ENCODE peak calls at places on chromosomes 12 and 14, in five cellular contexts. A is IMR-90, B is H9, U is trophoblast cell, C is H1. N is an unnamed sample.

GRCh38 chr14:91354221-91354916 is 63.3 kb downstream of the CCDC88C start:
- DNase-seq in A (no peak), B (no peak), U (no peak), C (no peak), N (no peak)

GRCh38 chr12:51915951-51916350 is 8.6 kb downstream of the ACVRL1 start:
- DNase-seq in A (no peak), B (no peak), U (no peak), C (no peak), N (no peak)

GRCh38 chr12:93197067-93197593 is 180.6 kb upstream of the NUDT4 start:
- DNase-seq in A (peak; percentile 54), B (no peak), U (peak; percentile 11), C (no peak), N (no peak)

GRCh38 chr12:4271433-4272013 is 2.0 kb upstream of the CCND2 start:
- DNase-seq in A (no peak), B (no peak), U (no peak), C (no peak), N (no peak)

GRCh38 chr14:36020120-36021029 is 156.1 kb downstream of the PTCSC3 start:
- DNase-seq in A (no peak), B (no peak), U (no peak), C (no peak), N (peak; percentile 59)

GRCh38 chr12:5294274-5294673 is 137.6 kb upstream of the NTF3 start:
- DNase-seq in A (no peak), B (no peak), U (no peak), C (no peak), N (no peak)

GRCh38 chr14:22802860-22803562 is 12.2 kb downstream of the SLC7A7 start:
- DNase-seq in A (peak; percentile 57), B (no peak), U (no peak), C (no peak), N (no peak)

GRCh38 chr14:90409209-90409730 is 12.4 kb downstream of the CALM1 start:
- DNase-seq in A (peak; percentile 98), B (no peak), U (no peak), C (no peak), N (no peak)

GRCh38 chr14:72948481-72949138 is 22.3 kb downstream of the DCAF4 start:
- DNase-seq in A (peak; percentile 70), B (peak; percentile 65), U (peak; percentile 69), C (no peak), N (peak; percentile 61)

GRCh38 chr14:54175298-54175942 is 218.8 kb upstream of the BMP4 start:
- DNase-seq in A (peak; percentile 73), B (peak; percentile 64), U (peak; percentile 56), C (peak; percentile 23), N (peak; percentile 73)

GRCh38 chr14:78752789-78753188 is 582.6 kb downstream of the NRXN3 start:
- DNase-seq in A (no peak), B (no peak), U (no peak), C (no peak), N (no peak)

GRCh38 chr12:15829949-15830348 is 40.8 kb upstream of the EPS8 start:
- DNase-seq in A (peak; percentile 61), B (no peak), U (no peak), C (no peak), N (no peak)

GRCh38 chr12:124094733-124095132 is 121.7 kb downstream of the ZNF664 start:
- DNase-seq in A (no peak), B (no peak), U (no peak), C (no peak), N (no peak)

GRCh38 chr14:58914271-58914855 is 274.1 kb upstream of the DAAM1 start:
- DNase-seq in A (no peak), B (no peak), U (no peak), C (no peak), N (no peak)

GRCh38 chr14:73712540-73713141 is 1.5 kb downstream of the PNMA1 start:
- DNase-seq in A (peak; percentile 27), B (peak; percentile 39), U (no peak), C (no peak), N (peak; percentile 21)

GRCh38 chr12:8742501-8742900 is 44.7 kb downstream of the RIMKLB start:
- DNase-seq in A (peak; percentile 59), B (no peak), U (peak; percentile 74), C (no peak), N (no peak)

GRCh38 chr14:51652168-51653095 is 722 bp downstream of the FRMD6 start:
- DNase-seq in A (no peak), B (peak; percentile 49), U (no peak), C (no peak), N (no peak)

GRCh38 chr14:98708555-98708954 is 563.4 kb downstream of the BCL11B start:
- DNase-seq in A (no peak), B (no peak), U (no peak), C (no peak), N (no peak)

GRCh38 chr14:99809376-99809775 is 16.2 kb downstream of the EML1 start:
- DNase-seq in A (peak; percentile 58), B (no peak), U (peak; percentile 3), C (no peak), N (no peak)
- H3K27ac ChIP-seq in A (no peak overlapping the region), B (no peak overlapping the region), U (peak overlapping the region; percentile 79), C (no peak overlapping the region), N (no peak overlapping the region)

DNA sequence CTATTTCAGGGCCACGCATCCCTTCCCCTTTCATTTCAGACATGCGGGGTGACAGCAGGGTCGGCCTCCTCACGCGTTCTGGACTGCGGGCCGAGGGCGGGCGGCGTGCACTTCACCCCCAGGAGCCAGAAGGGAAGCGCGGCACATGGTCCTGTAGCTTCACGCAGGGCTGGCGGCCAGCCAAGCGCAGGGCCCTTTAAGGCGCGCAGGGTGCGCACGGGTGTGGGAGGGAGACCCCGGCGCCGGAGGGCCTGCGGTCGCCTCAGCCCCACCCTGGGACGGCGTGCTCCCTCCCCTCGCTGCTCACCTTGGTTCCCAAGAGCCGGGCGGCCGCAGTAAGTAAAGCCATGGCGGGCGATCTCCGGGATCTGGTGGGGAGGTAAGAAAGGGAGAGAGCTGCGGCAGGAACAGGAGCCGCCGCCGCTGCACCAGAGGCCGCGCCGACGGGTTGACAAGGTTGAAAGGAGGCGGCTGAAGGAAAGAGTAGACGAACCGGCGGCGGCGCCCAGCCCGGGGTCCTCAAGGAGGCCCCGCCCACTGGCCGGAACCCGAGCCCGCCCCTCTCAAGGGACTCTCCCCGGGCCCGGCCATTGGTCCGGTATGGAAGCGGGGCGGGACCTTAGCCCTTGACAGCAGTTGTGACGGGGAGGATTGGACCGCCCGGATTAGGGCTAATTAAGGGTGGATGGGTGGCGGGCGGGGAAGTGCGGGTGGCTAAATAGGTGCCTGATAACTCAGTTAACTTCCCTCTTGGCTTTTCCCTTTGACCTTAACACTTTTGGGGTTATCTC is at the start of gene CS:
- DNase-seq in A (peak; percentile 95), B (peak; percentile 99), U (peak; percentile 99), C (peak; percentile 92), N (peak; percentile 96)
- H2BK120ac ChIP-seq in A (peak within 1 kb of the TSS; percentile 38), B (no peak within 1 kb of the TSS), U (peak within 1 kb of the TSS; percentile 88), C (no peak within 1 kb of the TSS), N (peak within 1 kb of the TSS; percentile 40)

GRCh38 chr14:34989762-34990161 is 7.0 kb downstream of the SRP54 start:
- DNase-seq in A (no peak), B (no peak), U (no peak), C (no peak), N (no peak)
- H4K91ac ChIP-seq in A (no peak overlapping the region), B (no peak overlapping the region), U (no peak overlapping the region), C (no peak overlapping the region), N (no peak overlapping the region)

GRCh38 chr12:53504004-53504920 is 3.0 kb downstream of the NPFF start:
- DNase-seq in A (no peak), B (no peak), U (no peak), C (no peak), N (no peak)
- H3K27ac ChIP-seq in A (no peak overlapping the region), B (no peak overlapping the region), U (no peak overlapping the region), C (no peak overlapping the region), N (no peak overlapping the region)

GRCh38 chr12:105562727-105563072 is 232.2 kb downstream of the C12orf75 start:
- DNase-seq in A (no peak), B (no peak), U (no peak), C (no peak), N (no peak)
- H2BK120ac ChIP-seq in A (peak overlapping the region; percentile 81), B (no peak overlapping the region), U (peak overlapping the region; percentile 62), C (no peak overlapping the region), N (no peak overlapping the region)

GRCh38 chr12:1808036-1808797 is 12.1 kb upstream of the LRTM2 start:
- DNase-seq in A (no peak), B (no peak), U (no peak), C (no peak), N (no peak)

GRCh38 chr12:1809606-1810140 is 10.7 kb upstream of the LRTM2 start:
- DNase-seq in A (no peak), B (no peak), U (no peak), C (no peak), N (no peak)

GRCh38 chr12:1807489-1807888 is 12.9 kb upstream of the LRTM2 start:
- DNase-seq in A (no peak), B (no peak), U (no peak), C (no peak), N (no peak)

GRCh38 chr12:1810201-1810930 is 10.0 kb upstream of the LRTM2 start:
- DNase-seq in A (peak; percentile 14), B (no peak), U (no peak), C (no peak), N (no peak)

DNA sequence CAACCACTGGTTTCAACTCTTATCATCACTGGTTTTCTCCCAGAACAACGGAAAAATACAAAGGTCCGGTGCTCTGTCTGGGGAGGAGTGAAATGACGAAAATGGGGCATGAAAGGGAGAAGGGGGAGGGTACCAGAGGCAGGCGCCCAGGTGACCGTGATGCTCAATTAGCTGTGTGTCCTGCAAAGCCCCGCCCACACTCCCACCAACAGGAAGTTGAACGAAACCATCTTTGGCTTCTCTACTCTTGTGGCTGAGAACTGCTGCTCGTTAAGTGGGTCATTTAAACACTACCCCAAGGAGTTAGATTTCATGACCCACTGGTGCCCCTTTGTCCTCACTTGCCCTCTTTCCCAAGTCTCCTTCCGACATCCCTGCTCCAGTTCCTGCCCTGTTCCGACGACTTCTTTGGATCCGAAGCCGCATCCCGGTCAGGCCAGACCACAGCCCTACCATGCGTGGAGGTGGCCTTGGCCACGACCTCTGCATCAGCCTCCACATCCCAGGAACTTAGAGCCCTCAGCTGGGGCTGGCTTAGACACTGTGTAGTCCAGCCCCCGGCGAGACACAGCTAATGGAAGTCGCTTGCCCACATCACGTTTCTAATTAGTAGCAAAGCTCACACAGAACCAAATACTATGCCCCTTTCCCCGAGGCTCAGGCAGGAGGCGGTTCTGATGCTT is 11.4 kb upstream of the LRTM2 start:
- DNase-seq in A (no peak), B (no peak), U (no peak), C (no peak), N (no peak)
- H4K91ac ChIP-seq in A (no peak overlapping the region), B (no peak overlapping the region), U (no peak overlapping the region), C (no peak overlapping the region), N (no peak overlapping the region)

GRCh38 chr12:70842136-70842535 is 78.4 kb downstream of the PTPRR start:
- DNase-seq in A (no peak), B (no peak), U (no peak), C (no peak), N (no peak)
- H3K27ac ChIP-seq in A (no peak overlapping the region), B (no peak overlapping the region), U (no peak overlapping the region), C (no peak overlapping the region), N (no peak overlapping the region)